ENCODE peak calls at places on chromosomes 7 and 10, in six cellular contexts. J is CD8-positive, alpha-beta T cell; E is hepatocyte; H is fibroblast of lung; N is neural progenitor cell; Y is adrenal gland. Q is an unnamed sample.

GRCh38 chr10:63588436-63589180 is 67.4 kb downstream of the REEP3 start:
- DNase-seq in J (no peak), E (peak), H (peak), N (no peak), Y (no peak), Q (no peak)

GRCh38 chr7:13702261-13702660 is 287.2 kb downstream of the ETV1 start:
- DNase-seq in J (no peak), E (no peak), H (peak), N (no peak), Y (no peak), Q (no peak)

GRCh38 chr7:135659159-135659837 is 3.0 kb upstream of the STMP1 start:
- DNase-seq in J (no peak), E (no peak), H (peak), N (no peak), Y (no peak), Q (no peak)

GRCh38 chr10:93481931-93482834 is at the start of gene MYOF:
- DNase-seq in J (peak), E (peak), H (peak), N (peak), Y (peak), Q (peak)

GRCh38 chr7:133052826-133053225 is 29.1 kb downstream of the CHCHD3 start:
- DNase-seq in J (no peak), E (no peak), H (no peak), N (no peak), Y (no peak), Q (no peak)

GRCh38 chr7:155405399-155406318 is 52.3 kb upstream of the EN2 start:
- DNase-seq in J (no peak), E (no peak), H (no peak), N (peak), Y (no peak), Q (no peak)

GRCh38 chr7:44056681-44057080 is 8.7 kb downstream of the PGAM2 start:
- DNase-seq in J (no peak), E (no peak), H (no peak), N (no peak), Y (peak), Q (peak)

GRCh38 chr10:131996508-131997365 is 15.0 kb upstream of the BNIP3 start:
- DNase-seq in J (no peak), E (no peak), H (no peak), N (no peak), Y (no peak), Q (peak)

GRCh38 chr7:46853451-46853850 is 728.5 kb downstream of the TNS3 start:
- DNase-seq in J (no peak), E (no peak), H (peak), N (no peak), Y (no peak), Q (no peak)

GRCh38 chr10:87660484-87661133 is 931 bp downstream of the PAPSS2 start:
- DNase-seq in J (no peak), E (peak), H (peak), N (no peak), Y (peak), Q (no peak)

GRCh38 chr7:104552102-104552501 is 223.7 kb downstream of the LHFPL3 start:
- DNase-seq in J (no peak), E (peak), H (peak), N (peak), Y (peak), Q (no peak)

GRCh38 chr10:29804025-29804852 is 169.5 kb upstream of the SVIL start:
- DNase-seq in J (no peak), E (peak), H (peak), N (no peak), Y (peak), Q (peak)

GRCh38 chr7:28466885-28467284 is 54.6 kb downstream of the CREB5 start:
- DNase-seq in J (no peak), E (no peak), H (no peak), N (no peak), Y (no peak), Q (no peak)

GRCh38 chr7:10773430-10773829 is 200.2 kb upstream of the PHF14 start:
- DNase-seq in J (no peak), E (no peak), H (no peak), N (no peak), Y (no peak), Q (no peak)

GRCh38 chr10:78515037-78515872 is 481.6 kb downstream of the RPS24 start:
- DNase-seq in J (no peak), E (no peak), H (no peak), N (no peak), Y (no peak), Q (no peak)

GRCh38 chr7:101924171-101924570 is 106.7 kb downstream of the CUX1 start:
- DNase-seq in J (no peak), E (no peak), H (peak), N (no peak), Y (no peak), Q (no peak)

GRCh38 chr7:55250313-55250712 is 114.8 kb upstream of the LANCL2 start:
- DNase-seq in J (no peak), E (peak), H (no peak), N (peak), Y (peak), Q (no peak)

GRCh38 chr10:132833421-132834111 is 47.6 kb upstream of the NKX6-2 start:
- DNase-seq in J (no peak), E (no peak), H (no peak), N (no peak), Y (no peak), Q (no peak)

GRCh38 chr10:84095821-84096497 is 43.4 kb upstream of the GHITM start:
- DNase-seq in J (no peak), E (no peak), H (peak), N (no peak), Y (peak), Q (no peak)

GRCh38 chr10:99924451-99924850 is 85.3 kb downstream of the DNMBP start:
- DNase-seq in J (no peak), E (no peak), H (no peak), N (no peak), Y (no peak), Q (no peak)

GRCh38 chr10:73774637-73775036 is 7.2 kb upstream of the CHCHD1 start:
- DNase-seq in J (no peak), E (peak), H (peak), N (no peak), Y (no peak), Q (no peak)

GRCh38 chr7:2208712-2209111 is 24.0 kb downstream of the MAD1L1 start:
- DNase-seq in J (no peak), E (no peak), H (no peak), N (no peak), Y (no peak), Q (peak)

GRCh38 chr10:16845248-16845647 is 28.0 kb upstream of the RSU1 start:
- DNase-seq in J (no peak), E (no peak), H (no peak), N (no peak), Y (no peak), Q (no peak)

GRCh38 chr7:149070372-149071140 is 20.0 kb downstream of the ZNF786 start:
- DNase-seq in J (no peak), E (no peak), H (no peak), N (no peak), Y (no peak), Q (no peak)

GRCh38 chr10:88938938-88939337 is 13.6 kb downstream of the ACTA2 start:
- DNase-seq in J (no peak), E (no peak), H (no peak), N (no peak), Y (no peak), Q (no peak)

GRCh38 chr7:143002106-143002505 is 24.8 kb downstream of the OR9A2 start:
- DNase-seq in J (no peak), E (peak), H (no peak), N (peak), Y (no peak), Q (no peak)

GRCh38 chr10:103693070-103693811 is 162.1 kb downstream of the SH3PXD2A start:
- DNase-seq in J (no peak), E (peak), H (peak), N (peak), Y (no peak), Q (no peak)

GRCh38 chr7:36278069-36278766 is 111.4 kb upstream of the ANLN start:
- DNase-seq in J (no peak), E (no peak), H (no peak), N (no peak), Y (peak), Q (no peak)

GRCh38 chr7:120089968-120090367 is 183.0 kb upstream of the KCND2 start:
- DNase-seq in J (no peak), E (no peak), H (no peak), N (no peak), Y (peak), Q (no peak)

GRCh38 chr10:115093286-115093775 is at the start of gene ATRNL1:
- DNase-seq in J (no peak), E (peak), H (peak), N (peak), Y (peak), Q (peak)

GRCh38 chr10:71478173-71478572 is 81.5 kb downstream of the CDH23 start:
- DNase-seq in J (no peak), E (no peak), H (no peak), N (no peak), Y (no peak), Q (no peak)

GRCh38 chr7:9657257-9657656 is 1223.8 kb downstream of the NXPH1 start:
- DNase-seq in J (no peak), E (no peak), H (peak), N (no peak), Y (no peak), Q (no peak)

GRCh38 chr7:40843338-40844026 is 708.7 kb downstream of the SUGCT start:
- DNase-seq in J (no peak), E (no peak), H (peak), N (no peak), Y (no peak), Q (no peak)

GRCh38 chr10:75904499-75905283 is 473.3 kb downstream of the LRMDA start:
- DNase-seq in J (no peak), E (peak), H (no peak), N (peak), Y (no peak), Q (no peak)

GRCh38 chr7:96401200-96401599 is 79.3 kb upstream of the SLC25A13 start:
- DNase-seq in J (no peak), E (peak), H (no peak), N (peak), Y (peak), Q (no peak)

GRCh38 chr7:29556405-29557195 is 7.0 kb upstream of the PRR15 start:
- DNase-seq in J (no peak), E (no peak), H (no peak), N (peak), Y (no peak), Q (no peak)
- TF ChIP-seq CTCF in J (no peak), E (no peak), H (no peak), N (peak), Y (no peak), Q (no peak)

GRCh38 chr7:157703131-157703530 is 366.3 kb downstream of the DNAJB6 start:
- DNase-seq in J (no peak), E (no peak), H (no peak), N (no peak), Y (peak), Q (no peak)
- H3K4me3 ChIP-seq in J (no peak), E (no peak), H (no peak), N (no peak), Y (no peak), Q (no peak)

GRCh38 chr10:14009315-14010082 is 321.2 kb downstream of the FRMD4A start:
- DNase-seq in J (peak), E (peak), H (peak), N (no peak), Y (no peak), Q (no peak)
- H3K27ac ChIP-seq in J (peak), E (peak), H (peak), N (no peak), Y (no peak), Q (no peak)

GRCh38 chr10:69379800-69380199 is 36.9 kb downstream of the TACR2 start:
- DNase-seq in J (no peak), E (no peak), H (no peak), N (no peak), Y (no peak), Q (no peak)

GRCh38 chr10:69384320-69384719 is 32.4 kb downstream of the TACR2 start:
- DNase-seq in J (no peak), E (no peak), H (no peak), N (no peak), Y (no peak), Q (no peak)

GRCh38 chr10:69385454-69386350 is 31.0 kb downstream of the TACR2 start:
- DNase-seq in J (no peak), E (no peak), H (no peak), N (no peak), Y (no peak), Q (no peak)

GRCh38 chr10:69382382-69383117 is 34.2 kb downstream of the TACR2 start:
- DNase-seq in J (no peak), E (no peak), H (peak), N (no peak), Y (no peak), Q (no peak)

GRCh38 chr10:69383485-69384089 is 33.1 kb downstream of the TACR2 start:
- DNase-seq in J (no peak), E (no peak), H (peak), N (no peak), Y (no peak), Q (no peak)
- TF ChIP-seq CTCF in J (no peak), E (peak), H (peak), N (no peak), Y (no peak), Q (no peak)

DNA sequence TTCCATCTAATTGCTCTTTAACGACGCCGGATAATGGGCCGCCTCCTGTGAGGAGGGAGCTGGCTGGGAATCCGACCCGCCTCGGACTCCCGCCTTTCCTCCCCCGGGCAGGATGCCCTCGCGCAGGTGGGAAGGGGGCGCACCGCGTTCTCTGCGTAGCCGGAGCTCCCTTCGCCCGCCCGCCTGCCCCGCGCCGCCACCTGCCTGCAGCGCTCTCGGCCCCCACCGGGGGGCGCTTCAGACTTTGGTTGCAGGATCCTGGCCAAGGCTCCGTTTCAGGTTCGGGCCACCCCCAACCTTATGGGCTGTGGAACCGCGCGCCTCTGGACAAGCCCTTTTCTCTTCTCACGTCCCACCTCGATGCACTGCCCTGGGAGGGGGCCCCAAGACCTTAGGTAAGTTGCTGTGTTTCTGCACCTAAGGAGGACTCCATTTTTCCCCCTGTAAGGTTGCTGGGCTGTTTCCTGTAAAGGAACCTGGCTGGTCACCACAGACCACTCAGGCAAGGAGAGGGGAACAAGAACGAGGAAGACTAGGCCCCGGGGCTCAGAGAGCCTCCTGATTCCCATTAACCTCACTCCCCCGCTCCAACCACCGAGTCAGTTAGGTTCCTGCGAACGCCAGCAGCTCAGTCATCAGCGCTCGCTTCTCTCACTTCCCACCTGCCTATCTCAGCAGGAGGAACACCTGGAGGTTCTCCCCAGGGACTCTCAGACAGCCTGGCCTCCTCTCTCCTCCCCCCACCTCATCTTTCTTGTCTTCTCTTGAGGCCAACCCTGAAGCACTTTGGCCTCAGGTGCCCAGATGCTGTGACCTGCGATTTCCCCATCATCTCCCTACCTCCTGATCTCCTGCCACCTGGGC is 11.4 kb upstream of the KAZALD1 start:
- DNase-seq in J (peak), E (peak), H (peak), N (peak), Y (peak), Q (peak)
- H3K4me3 ChIP-seq in J (no peak), E (no peak), H (no peak), N (peak), Y (peak), Q (no peak)

DNA sequence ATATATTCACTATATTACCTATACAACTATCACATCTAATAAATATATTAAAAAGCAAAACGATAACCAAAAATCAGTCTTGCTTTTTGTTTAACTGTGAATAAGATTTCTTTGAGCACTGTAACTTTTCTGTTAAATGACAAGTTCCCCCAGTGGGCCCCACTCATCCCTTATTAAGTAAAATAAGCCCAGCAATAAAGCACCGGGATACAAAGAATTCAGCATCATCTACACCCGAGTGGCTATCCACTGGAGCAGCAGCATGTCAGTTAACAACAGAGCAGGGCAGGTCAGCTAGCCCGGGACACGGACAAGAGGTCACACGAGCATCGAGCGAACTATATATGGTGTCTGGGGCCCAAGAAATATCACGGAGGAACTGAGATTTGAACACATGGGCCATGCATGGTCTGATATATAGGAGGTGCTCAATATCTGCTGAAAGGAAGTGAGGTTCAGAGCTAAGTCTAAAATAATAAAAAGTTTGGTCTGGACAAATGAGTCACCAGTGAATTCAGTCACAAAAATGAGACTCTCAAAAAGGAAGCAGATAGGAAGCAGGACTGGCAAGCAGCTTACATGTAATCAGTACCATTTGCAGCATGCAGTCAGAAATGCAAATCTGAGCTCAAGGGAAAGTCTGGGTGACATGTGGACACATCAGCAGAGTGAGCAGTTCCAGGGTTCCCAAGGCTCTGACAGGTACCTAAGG is 4.1 kb downstream of the ERCC6 start:
- DNase-seq in J (no peak), E (no peak), H (peak), N (no peak), Y (no peak), Q (no peak)
- H3K27ac ChIP-seq in J (no peak), E (no peak), H (no peak), N (no peak), Y (no peak), Q (no peak)

GRCh38 chr7:131074585-131074984 is 253.1 kb upstream of the MKLN1 start:
- DNase-seq in J (no peak), E (no peak), H (no peak), N (no peak), Y (no peak), Q (no peak)

GRCh38 chr7:131068604-131069021 is 259.1 kb upstream of the MKLN1 start:
- DNase-seq in J (no peak), E (no peak), H (peak), N (peak), Y (no peak), Q (no peak)

GRCh38 chr7:131072505-131073091 is 255.1 kb upstream of the MKLN1 start:
- DNase-seq in J (no peak), E (no peak), H (peak), N (peak), Y (no peak), Q (no peak)

GRCh38 chr7:131074043-131074442 is 253.6 kb upstream of the MKLN1 start:
- DNase-seq in J (no peak), E (no peak), H (no peak), N (no peak), Y (no peak), Q (no peak)

DNA sequence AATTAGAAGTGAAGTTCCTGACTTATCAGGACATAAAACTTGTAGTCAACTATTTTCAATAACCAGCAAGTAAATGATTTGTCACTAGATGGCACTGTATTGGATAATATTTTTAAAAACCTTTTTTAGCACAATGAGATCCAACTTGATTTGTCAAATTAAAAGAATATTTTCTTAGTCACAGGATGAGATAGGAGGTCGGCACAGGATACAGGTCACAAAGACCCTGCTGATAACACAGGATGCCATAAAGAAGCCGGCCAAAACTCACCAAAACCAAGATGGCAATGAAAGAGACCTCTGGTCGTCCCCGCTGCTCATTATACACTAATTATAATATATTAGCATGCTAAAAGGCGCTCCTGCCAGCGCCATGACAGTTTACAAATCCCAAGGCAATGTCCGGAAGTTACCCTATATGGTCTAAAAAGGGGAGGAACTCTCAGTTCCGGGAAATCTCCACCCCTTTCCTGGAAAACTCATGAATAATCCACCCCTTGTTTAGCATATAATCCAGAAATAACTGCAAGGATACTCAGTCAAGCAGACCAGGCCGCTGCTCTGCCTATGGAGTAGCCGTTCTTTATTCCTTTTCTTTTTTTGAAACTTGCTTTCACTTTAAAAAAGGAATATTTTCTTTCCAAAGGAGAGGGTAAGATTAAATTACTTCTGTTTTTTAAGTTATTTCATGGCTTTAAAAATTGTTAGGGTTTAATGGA is 255.7 kb upstream of the MKLN1 start:
- DNase-seq in J (no peak), E (no peak), H (peak), N (no peak), Y (peak), Q (peak)
- TF ChIP-seq CTCF in J (peak), E (peak), H (peak), N (peak), Y (peak), Q (peak)

GRCh38 chr7:27181795-27182275 is 3.2 kb downstream of the HOXA11 start:
- DNase-seq in J (no peak), E (no peak), H (no peak), N (no peak), Y (peak), Q (peak)
- H3K4me3 ChIP-seq in J (no peak), E (no peak), H (no peak), N (no peak), Y (no peak), Q (no peak)

DNA sequence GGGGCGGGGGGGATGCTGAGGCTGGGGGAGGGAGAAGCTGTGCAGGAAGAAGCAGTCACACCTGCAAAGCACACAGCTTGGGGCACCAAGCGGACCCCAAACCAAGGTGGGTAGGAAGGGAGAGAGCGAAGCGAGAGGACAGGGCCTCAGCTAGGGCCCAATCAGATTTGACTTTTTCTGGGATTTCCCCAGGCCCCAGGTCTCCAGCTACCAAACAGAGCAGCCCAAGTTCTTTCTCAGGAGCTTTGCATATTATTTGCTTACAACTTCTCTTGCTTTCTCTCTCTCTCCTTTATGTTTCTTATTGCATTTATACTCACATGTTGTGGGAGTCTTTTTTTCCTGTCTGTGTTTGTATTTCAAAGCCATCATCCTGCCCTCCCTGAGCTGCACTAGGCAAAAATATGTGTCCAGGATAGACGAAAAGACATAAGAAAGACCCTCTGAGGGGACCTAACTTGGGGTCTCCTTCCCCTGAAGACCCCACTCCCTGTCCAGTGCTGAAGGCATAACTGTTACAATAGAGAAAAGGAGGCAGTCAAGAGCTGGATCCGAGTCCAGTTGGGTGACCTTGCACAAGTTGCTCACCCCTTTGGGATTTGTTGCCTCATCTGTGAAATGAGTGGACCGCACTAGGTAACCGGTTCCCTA is 50.6 kb upstream of the SMNDC1 start:
- DNase-seq in J (no peak), E (no peak), H (no peak), N (no peak), Y (no peak), Q (no peak)
- H3K27ac ChIP-seq in J (no peak), E (no peak), H (no peak), N (no peak), Y (no peak), Q (no peak)